ENCODE peak calls at places on chromosomes 4 and X, in five cellular contexts. Z is DND-41, X is transverse colon, I is AG10803, Q is Panc1. J is an unnamed sample.

GRCh38 chr4:7353846-7354610 is 80.7 kb downstream of the PSAPL1 start:
- DNase-seq in I (no peak), Q (no peak), X (no peak), Z (no peak), J (no peak)

GRCh38 chrX:68681443-68681941 is 34.0 kb downstream of the STARD8 start:
- DNase-seq in Z (no peak), Q (no peak), I (peak), X (no peak), J (no peak)

GRCh38 chr4:89413518-89413917 is 105.9 kb upstream of the GPRIN3 start:
- DNase-seq in Q (no peak), X (no peak), I (no peak), Z (no peak), J (no peak)

GRCh38 chr4:54872246-54872645 is 214.5 kb downstream of the KIT start:
- DNase-seq in X (no peak), Z (no peak), Q (no peak), I (peak), J (no peak)

GRCh38 chr4:72974694-72975487 is 94.6 kb downstream of the COX18 start:
- DNase-seq in X (no peak), I (peak), Z (no peak), Q (no peak), J (no peak)

GRCh38 chr4:26065833-26066232 is 151.8 kb downstream of the SMIM20 start:
- DNase-seq in Q (no peak), I (no peak), X (no peak), Z (no peak), J (no peak)

GRCh38 chrX:132209527-132209926 is 9.7 kb downstream of the RAP2C start:
- DNase-seq in I (peak), Q (no peak), Z (no peak), X (no peak), J (no peak)

GRCh38 chrX:105190252-105190853 is 30.1 kb downstream of the TEX13A start:
- DNase-seq in Z (peak), X (peak), I (peak), Q (peak), J (peak)

GRCh38 chr4:84235545-84235944 is 263.5 kb downstream of the NKX6-1 start:
- DNase-seq in I (no peak), Q (no peak), Z (no peak), X (no peak), J (peak)

GRCh38 chrX:12984629-12985303 is 9.9 kb downstream of the TMSB4X start:
- DNase-seq in Q (no peak), I (peak), X (peak), Z (peak), J (peak)

GRCh38 chr4:47837582-47838294 is at the start of gene CORIN:
- DNase-seq in X (peak), Z (no peak), I (no peak), Q (no peak), J (no peak)

GRCh38 chr4:184453402-184454160 is 20.8 kb downstream of the IRF2 start:
- DNase-seq in Q (no peak), Z (peak), I (peak), X (peak), J (peak)

GRCh38 chrX:29269390-29269789 is 682.1 kb downstream of the IL1RAPL1 start:
- DNase-seq in I (no peak), X (no peak), Q (no peak), Z (no peak), J (no peak)

GRCh38 chr4:112978691-112979472 is 70.6 kb upstream of the ANK2 start:
- DNase-seq in Z (no peak), X (no peak), Q (no peak), I (peak), J (no peak)

GRCh38 chr4:112979881-112980421 is 69.5 kb upstream of the ANK2 start:
- DNase-seq in Z (no peak), X (no peak), Q (no peak), I (no peak), J (no peak)

GRCh38 chr4:112982677-112983076 is 66.8 kb upstream of the ANK2 start:
- DNase-seq in I (peak), Z (no peak), X (no peak), Q (no peak), J (no peak)
- TF ChIP-seq CTCF in I (no peak), Z (no peak), X (no peak), Q (no peak), J (no peak)

DNA sequence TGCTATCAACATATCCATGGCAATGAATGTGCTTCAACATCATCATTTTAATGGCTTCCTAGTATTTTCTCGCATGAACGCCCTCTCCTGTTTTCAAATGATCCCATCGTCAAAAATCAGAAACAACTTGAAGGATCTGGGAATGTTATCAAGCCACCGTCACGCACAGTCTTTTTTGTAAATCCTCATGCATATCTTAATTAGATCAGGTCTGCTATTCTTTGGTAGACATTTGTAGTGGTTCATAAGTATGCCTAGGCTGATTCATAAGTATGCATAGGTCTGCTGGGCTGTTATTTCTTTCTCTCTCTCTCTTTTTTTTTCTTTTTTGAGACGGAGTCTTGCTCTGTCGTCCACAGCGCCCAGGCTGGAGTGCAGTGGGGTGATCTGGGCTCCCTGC is 101.6 kb downstream of the CLNK start:
- DNase-seq in Q (no peak), I (no peak), X (no peak), Z (no peak), J (no peak)
- H3K4me3 ChIP-seq in Q (no peak), I (no peak), X (no peak), Z (no peak), J (no peak)

GRCh38 chrX:140151316-140151715 is 186.0 kb upstream of the CXorf66 start:
- DNase-seq in Z (no peak), Q (no peak), I (no peak), X (no peak), J (no peak)

DNA sequence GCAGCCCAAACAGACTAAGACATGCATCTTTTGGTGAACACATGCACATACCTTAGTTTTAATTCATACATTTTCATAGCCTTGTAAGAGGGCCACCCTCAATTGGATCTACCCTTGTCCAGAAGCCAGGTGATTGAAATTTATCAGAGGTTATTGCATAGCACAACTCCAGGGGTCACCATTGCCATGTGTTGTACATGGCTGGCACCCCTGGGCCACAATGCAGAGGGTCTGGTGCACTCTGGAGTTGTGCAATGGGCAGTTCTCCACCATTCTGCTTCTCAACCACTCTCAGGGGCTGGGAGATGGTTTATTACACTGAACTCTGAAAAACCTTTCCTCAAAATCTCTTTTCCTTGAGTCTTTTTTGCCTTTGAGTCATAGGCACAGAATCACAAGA is 184.4 kb upstream of the CXorf66 start:
- DNase-seq in Z (no peak), Q (no peak), X (no peak), I (no peak), J (no peak)
- TF ChIP-seq CTCF in Z (no peak), Q (no peak), X (no peak), I (no peak), J (no peak)

GRCh38 chrX:31147175-31147574 is 75.3 kb upstream of the FTHL17 start:
- DNase-seq in Q (no peak), I (no peak), Z (no peak), X (no peak), J (no peak)
- H3K4me3 ChIP-seq in Q (no peak), I (no peak), Z (no peak), X (no peak), J (no peak)

DNA sequence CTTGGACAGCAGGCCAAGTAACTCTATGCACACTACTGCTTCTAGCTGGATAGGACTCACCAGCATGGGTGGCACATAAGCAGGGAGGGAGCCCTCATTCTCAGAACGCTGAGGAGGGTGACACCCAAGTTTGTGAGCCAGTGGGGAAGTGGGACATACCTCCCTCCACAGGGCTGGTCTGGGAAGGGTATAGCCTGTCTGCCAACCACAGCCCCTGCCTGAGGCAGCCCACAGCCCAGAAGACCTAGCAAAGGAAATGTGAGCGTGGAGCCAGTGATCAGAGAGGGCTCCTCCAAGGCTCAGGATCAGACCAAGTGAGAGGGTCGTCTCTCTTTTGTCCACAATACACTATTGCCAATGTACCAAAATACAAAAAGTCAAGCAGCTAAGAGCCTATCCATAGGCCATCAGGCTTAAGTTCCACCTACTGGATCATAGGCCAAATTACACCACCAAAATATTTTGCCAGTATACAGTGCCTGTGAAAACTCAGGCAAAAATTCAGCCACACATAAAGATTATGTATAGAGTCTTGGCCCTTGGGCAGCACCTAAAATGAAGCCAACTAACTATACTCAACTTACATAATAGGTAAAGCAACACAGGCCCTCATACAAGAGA is 1203.1 kb downstream of the PCDH18 start:
- DNase-seq in X (no peak), Q (no peak), I (no peak), Z (no peak), J (no peak)
- TF ChIP-seq CTCF in X (no peak), Q (peak), I (no peak), Z (peak), J (no peak)

DNA sequence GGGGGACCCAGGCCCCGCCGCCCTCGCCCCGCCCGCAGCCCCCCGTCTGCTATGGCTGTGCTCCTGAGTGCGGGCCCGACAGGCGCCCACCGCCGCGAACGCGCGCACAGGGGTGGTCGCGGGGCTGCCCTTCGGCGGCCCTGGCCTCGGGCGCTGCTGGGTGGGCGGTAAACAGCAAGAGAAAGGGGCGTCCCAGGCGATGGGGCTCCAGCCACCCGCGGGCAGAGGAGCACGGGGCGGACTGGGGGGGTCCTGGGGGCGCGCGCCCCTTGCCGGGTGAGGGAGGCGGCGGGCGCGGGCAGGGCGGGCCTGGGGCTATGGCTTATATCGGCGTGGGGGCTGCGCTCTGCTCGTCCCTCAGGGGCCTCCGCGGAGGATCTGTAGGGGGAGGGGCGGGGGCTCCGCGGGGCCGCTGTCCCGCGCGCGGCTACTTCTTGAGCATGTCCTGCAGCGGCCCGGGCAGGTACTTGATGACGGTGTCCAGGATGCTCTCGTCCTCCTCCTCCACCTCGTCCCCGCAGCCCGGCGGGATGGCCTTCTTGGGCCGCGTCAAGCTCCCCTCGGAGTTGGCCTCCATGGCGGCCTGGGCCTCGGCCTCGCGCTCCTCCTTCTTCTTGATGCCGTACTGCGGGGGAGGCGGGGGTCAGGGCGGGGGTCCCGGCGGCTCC is 39.7 kb downstream of the CPLX1 start:
- DNase-seq in Q (no peak), Z (no peak), I (no peak), X (no peak), J (no peak)
- H3K4me3 ChIP-seq in Q (no peak), Z (no peak), I (no peak), X (no peak), J (no peak)

GRCh38 chr4:37651781-37652377 is 34.3 kb downstream of the RELL1 start:
- DNase-seq in X (no peak), Q (no peak), I (no peak), Z (no peak), J (no peak)

GRCh38 chr4:37652747-37653527 is 33.2 kb downstream of the RELL1 start:
- DNase-seq in Q (no peak), X (no peak), I (no peak), Z (no peak), J (peak)

GRCh38 chr4:37656649-37657048 is 29.5 kb downstream of the RELL1 start:
- DNase-seq in I (no peak), Z (no peak), X (no peak), Q (no peak), J (no peak)

GRCh38 chr4:37648084-37648817 is 37.9 kb downstream of the RELL1 start:
- DNase-seq in Z (no peak), X (peak), Q (peak), I (peak), J (no peak)

GRCh38 chr4:37653601-37654000 is 32.6 kb downstream of the RELL1 start:
- DNase-seq in I (no peak), Z (no peak), X (no peak), Q (no peak), J (no peak)
- TF ChIP-seq CTCF in I (no peak), Z (no peak), X (no peak), Q (no peak), J (no peak)

GRCh38 chr4:77073106-77073858 is 2.5 kb downstream of the CCNI start:
- DNase-seq in I (peak), Q (no peak), X (no peak), Z (no peak), J (no peak)
- H3K4me3 ChIP-seq in I (peak), Q (peak), X (no peak), Z (peak), J (peak)

GRCh38 chr4:76630748-76631147 is 195.7 kb downstream of the SHROOM3 start:
- DNase-seq in X (no peak), Q (no peak), Z (no peak), I (peak), J (no peak)

GRCh38 chr4:76623217-76624060 is 188.4 kb downstream of the SHROOM3 start:
- DNase-seq in X (no peak), I (no peak), Q (no peak), Z (no peak), J (no peak)

GRCh38 chr4:76625316-76625715 is 190.3 kb downstream of the SHROOM3 start:
- DNase-seq in Q (no peak), I (no peak), Z (no peak), X (no peak), J (no peak)

GRCh38 chr4:76624271-76624681 is 189.2 kb downstream of the SHROOM3 start:
- DNase-seq in X (no peak), Q (no peak), Z (no peak), I (peak), J (no peak)

DNA sequence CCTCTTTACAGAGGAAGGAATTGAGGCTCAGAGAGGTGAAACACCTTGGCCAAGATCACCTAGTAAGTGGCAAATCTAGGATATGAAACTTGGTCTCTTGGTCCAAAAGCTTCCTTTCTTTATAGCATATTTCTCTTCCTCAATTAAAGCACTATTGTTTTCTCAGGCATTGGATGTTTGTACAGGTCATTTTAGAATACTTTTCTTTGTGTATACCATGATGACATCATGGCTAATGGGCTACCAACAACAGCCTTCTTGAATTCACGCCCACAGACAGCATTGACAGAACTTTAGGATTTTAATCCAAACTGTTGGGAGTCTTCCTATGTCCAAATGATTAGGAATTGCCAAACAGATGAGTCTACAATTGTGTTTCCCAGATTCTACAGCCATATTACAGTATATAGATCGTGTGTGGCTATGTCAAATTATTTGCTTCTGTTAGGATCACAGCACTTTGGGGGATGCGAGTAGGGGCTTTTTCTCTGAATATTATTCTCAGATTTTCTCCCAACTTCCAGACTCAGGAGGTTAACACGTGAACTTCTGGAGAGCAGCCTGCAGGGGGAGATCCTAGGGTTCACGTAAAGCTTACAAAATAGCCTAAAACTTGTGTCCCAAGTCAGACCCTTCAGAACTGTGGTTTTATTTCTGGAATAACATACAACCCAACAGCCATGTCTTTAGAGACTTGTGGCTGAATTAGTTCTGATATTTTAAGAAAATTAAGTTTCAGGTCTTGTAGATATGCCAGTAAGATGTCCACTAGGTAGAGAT is 191.8 kb downstream of the SHROOM3 start:
- DNase-seq in X (no peak), I (no peak), Z (no peak), Q (no peak), J (no peak)
- TF ChIP-seq CTCF in X (no peak), I (no peak), Z (no peak), Q (peak), J (no peak)

GRCh38 chrX:120309873-120310730 is 1.2 kb downstream of the TMEM255A start:
- DNase-seq in Z (no peak), Q (no peak), I (peak), X (no peak), J (no peak)
- H3K4me3 ChIP-seq in Z (no peak), Q (peak), I (peak), X (peak), J (peak)